ENCODE peak calls at places on chromosomes 2 and 18, in six cellular contexts. P is gastrocnemius medialis, Q is adrenal gland, H is HCT116, V is tibial nerve, L is Peyer's patch. E is an unnamed sample.

GRCh38 chr2:156903335-156903734 is 354.2 kb upstream of the GALNT5 start:
- DNase-seq in P (no peak), Q (no peak), H (no peak), L (no peak), V (no peak), E (no peak)

GRCh38 chr2:152458441-152458940 is 123.5 kb downstream of the FMNL2 start:
- DNase-seq in L (no peak), V (no peak), Q (no peak), P (no peak), H (no peak), E (no peak)

GRCh38 chr2:225041871-225042799 is at the start of gene DOCK10:
- DNase-seq in L (peak; percentile 66), H (no peak), Q (peak; percentile 38), P (no peak), V (no peak), E (peak; percentile 17)

GRCh38 chr2:200609027-200609614 is 23.3 kb downstream of the AOX1 start:
- DNase-seq in V (no peak), P (no peak), H (peak; percentile 24), Q (peak; percentile 84), L (no peak), E (no peak)

GRCh38 chr2:144943293-144943941 is 423.5 kb upstream of the ZEB2 start:
- DNase-seq in Q (no peak), V (no peak), L (no peak), P (no peak), H (no peak), E (no peak)

GRCh38 chr2:210663574-210663973 is 107.2 kb downstream of the CPS1 start:
- DNase-seq in L (no peak), V (no peak), P (no peak), H (no peak), Q (no peak), E (peak; percentile 3)

GRCh38 chr18:54392621-54393023 is 34.9 kb downstream of the C18orf54 start:
- DNase-seq in Q (no peak), P (no peak), V (no peak), H (peak; percentile 68), L (no peak), E (peak; percentile 71)

GRCh38 chr2:68420254-68420910 is 46.7 kb downstream of the FBXO48 start:
- DNase-seq in V (no peak), P (no peak), H (no peak), L (no peak), Q (no peak), E (no peak)

GRCh38 chr2:129729646-129730045 is 249.8 kb upstream of the RAB6C start:
- DNase-seq in Q (no peak), V (no peak), L (no peak), H (no peak), P (no peak), E (no peak)

GRCh38 chr2:49262815-49263560 is 108.7 kb upstream of the FSHR start:
- DNase-seq in P (no peak), L (no peak), V (no peak), Q (no peak), H (no peak), E (no peak)

GRCh38 chr18:48799724-48800315 is 150.9 kb downstream of the SMAD7 start:
- DNase-seq in H (no peak), Q (peak; percentile 11), P (no peak), V (no peak), L (peak; percentile 29), E (no peak)

GRCh38 chr2:163157891-163158511 is 319.4 kb upstream of the KCNH7 start:
- DNase-seq in V (no peak), H (no peak), L (no peak), P (no peak), Q (no peak), E (peak; percentile 65)

GRCh38 chr18:43563780-43564179 is 286.5 kb upstream of the SYT4 start:
- DNase-seq in L (no peak), P (no peak), V (no peak), Q (peak; percentile 44), H (no peak), E (peak; percentile 48)

GRCh38 chr2:126732682-126733245 is 76.8 kb downstream of the GYPC start:
- DNase-seq in H (no peak), Q (no peak), L (peak; percentile 35), V (no peak), P (no peak), E (no peak)

GRCh38 chr2:151363709-151364108 is 6.3 kb downstream of the TNFAIP6 start:
- DNase-seq in P (peak; percentile 5), L (no peak), H (no peak), V (no peak), Q (no peak), E (peak; percentile 40)

GRCh38 chr18:14919666-14920065 is 171.7 kb downstream of the ANKRD30B start:
- DNase-seq in Q (no peak), V (no peak), H (no peak), L (peak; percentile 69), P (no peak), E (no peak)

GRCh38 chr2:102439065-102439695 is 16.2 kb downstream of the IL18RAP start:
- DNase-seq in P (no peak), Q (no peak), V (no peak), H (no peak), L (no peak), E (no peak)

GRCh38 chr18:8337216-8337615 is 272.0 kb upstream of the RAB12 start:
- DNase-seq in H (no peak), V (no peak), P (no peak), L (no peak), Q (no peak), E (no peak)

GRCh38 chr2:143607446-143608110 is 478.4 kb downstream of the ARHGAP15 start:
- DNase-seq in P (no peak), V (no peak), L (no peak), H (no peak), Q (no peak), E (no peak)

GRCh38 chr2:241108271-241109209 is 6.5 kb upstream of the MTERF4 start:
- DNase-seq in P (no peak), V (no peak), Q (no peak), L (peak; percentile 47), H (no peak), E (no peak)

GRCh38 chr18:23067236-23067635 is 68.0 kb upstream of the CABLES1 start:
- DNase-seq in L (no peak), P (no peak), Q (no peak), H (no peak), V (no peak), E (no peak)

GRCh38 chr2:205296959-205297358 is 385.3 kb upstream of the NRP2 start:
- DNase-seq in H (no peak), P (no peak), Q (no peak), V (no peak), L (no peak), E (no peak)

GRCh38 chr18:76941284-76941683 is 118.9 kb downstream of the ZNF236 start:
- DNase-seq in V (no peak), P (no peak), H (no peak), Q (no peak), L (no peak), E (no peak)

GRCh38 chr2:197001921-197002320 is 75.4 kb upstream of the PGAP1 start:
- DNase-seq in P (no peak), V (no peak), H (no peak), L (no peak), Q (no peak), E (no peak)

GRCh38 chr2:203579131-203579643 is 44.1 kb upstream of the RAPH1 start:
- DNase-seq in P (peak; percentile 19), L (peak; percentile 83), V (no peak), Q (no peak), H (peak; percentile 93), E (no peak)

GRCh38 chr2:98605076-98605475 is 3.2 kb downstream of the COA5 start:
- DNase-seq in V (no peak), Q (no peak), P (no peak), H (no peak), L (no peak), E (no peak)

DNA sequence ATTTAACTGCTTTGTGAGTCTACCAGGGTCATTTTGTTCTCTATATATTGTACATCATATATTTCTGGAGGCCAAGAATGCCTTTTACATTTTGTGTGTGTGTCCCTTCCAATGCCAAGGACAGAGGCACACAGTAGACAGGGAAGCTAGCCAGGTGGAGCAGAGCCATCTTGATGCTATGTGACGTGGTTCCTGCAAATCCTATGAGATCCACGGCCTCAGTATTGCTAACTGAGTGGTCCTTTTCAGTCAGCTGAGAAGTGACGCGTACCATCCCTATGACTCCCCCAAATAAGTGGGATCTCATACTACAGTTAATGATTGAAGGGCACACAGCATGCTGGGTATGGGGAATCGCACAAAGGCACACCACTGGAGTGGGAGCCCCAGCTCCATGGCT is 27.3 kb downstream of the CCDC141 start:
- DNase-seq in H (no peak), L (no peak), Q (no peak), V (no peak), P (no peak), E (no peak)
- TF ChIP-seq POLR2A in H (no peak), L (no peak), Q (no peak), V (no peak), P (no peak), E (no peak)

GRCh38 chr2:221264318-221264717 is 307.8 kb downstream of the EPHA4 start:
- DNase-seq in L (no peak), H (no peak), P (no peak), Q (no peak), V (no peak), E (no peak)
- TF ChIP-seq CTCF in L (no peak), H (no peak), P (no peak), Q (no peak), V (no peak), E (no peak)

GRCh38 chr2:122652670-122653069 is 897.2 kb downstream of the TSN start:
- DNase-seq in Q (no peak), V (no peak), H (no peak), L (no peak), P (no peak), E (no peak)
- TF ChIP-seq POLR2A in Q (no peak), V (no peak), H (no peak), L (no peak), P (no peak), E (no peak)

GRCh38 chr18:63974991-63975390 is 5.1 kb downstream of the SERPINB8 start:
- DNase-seq in L (peak; percentile 61), P (no peak), Q (no peak), H (peak; percentile 21), V (no peak), E (peak; percentile 39)
- TF ChIP-seq CTCF in L (peak; percentile 18), P (no peak), Q (no peak), H (peak; percentile 39), V (no peak), E (peak; percentile 22)

GRCh38 chr2:60746318-60746717 is 9.8 kb upstream of the PAPOLG start:
- DNase-seq in V (no peak), H (no peak), L (no peak), P (no peak), Q (no peak), E (no peak)
- TF ChIP-seq POLR2A in V (no peak), H (no peak), L (no peak), P (no peak), Q (no peak), E (no peak)

GRCh38 chr2:219494952-219495530 is 3.6 kb upstream of the GMPPA start:
- DNase-seq in V (no peak), H (no peak), P (no peak), Q (no peak), L (no peak), E (no peak)
- TF ChIP-seq CTCF in V (peak; percentile 58), H (no peak), P (no peak), Q (no peak), L (no peak), E (no peak)